ENCODE peak calls at places on chromosomes 5 and 9, in eight cellular contexts. Y is mammary epithelial cell, K is mucosa of descending colon, S is heart right ventricle, P is PC-9, U is pancreas, G is tibial artery, O is psoas muscle. W is an unnamed sample.
A peak's percentile ranks its signal among the peaks of the same experiment; 100 is the strongest.

GRCh38 chr5:170757669-170758068 is 25.9 kb upstream of the GABRP start:
- DNase-seq in U (no peak), Y (no peak), P (no peak), O (no peak), G (no peak), K (no peak), S (no peak), W (no peak)

GRCh38 chr5:124411089-124411488 is 335.4 kb downstream of the ZNF608 start:
- DNase-seq in Y (no peak), P (no peak), O (no peak), K (no peak), S (no peak), U (no peak), G (no peak), W (no peak)

GRCh38 chr9:137194388-137194787 is 5.9 kb downstream of the SSNA1 start:
- DNase-seq in Y (no peak), P (no peak), K (peak; percentile 43), U (peak; percentile 78), S (peak; percentile 77), O (no peak), G (no peak), W (no peak)

GRCh38 chr5:150540615-150541396 is 32.9 kb downstream of the NDST1 start:
- DNase-seq in Y (peak; percentile 93), K (peak; percentile 56), G (peak; percentile 80), O (no peak), P (peak; percentile 63), S (no peak), U (no peak), W (no peak)

GRCh38 chr9:90300901-90301688 is 341.5 kb downstream of the DIRAS2 start:
- DNase-seq in P (peak; percentile 86), K (peak; percentile 40), O (peak; percentile 35), U (no peak), Y (peak; percentile 86), G (no peak), S (no peak), W (peak; percentile 97)

GRCh38 chr5:174204914-174205313 is 159.4 kb downstream of the NSG2 start:
- DNase-seq in P (no peak), G (no peak), U (peak; percentile 69), O (no peak), S (no peak), Y (peak; percentile 1), K (no peak), W (no peak)

GRCh38 chr5:172950176-172950965 is 8.9 kb upstream of the RPL26L1 start:
- DNase-seq in O (no peak), Y (no peak), K (no peak), S (no peak), G (no peak), U (no peak), P (no peak), W (no peak)

GRCh38 chr5:158807-159447 is 32.4 kb upstream of the LRRC14B start:
- DNase-seq in G (no peak), K (no peak), S (no peak), U (no peak), O (no peak), P (no peak), Y (no peak), W (no peak)

GRCh38 chr5:151040211-151040747 is 19.9 kb downstream of the GPX3 start:
- DNase-seq in U (no peak), Y (peak; percentile 82), G (peak; percentile 70), O (peak; percentile 53), K (no peak), P (peak; percentile 63), S (no peak), W (no peak)

GRCh38 chr5:9519537-9519936 is 26.3 kb downstream of the SEMA5A start:
- DNase-seq in K (no peak), P (no peak), Y (no peak), O (peak; percentile 24), G (no peak), S (no peak), U (no peak), W (peak; percentile 43)

GRCh38 chr5:9515451-9515850 is 30.4 kb downstream of the SEMA5A start:
- DNase-seq in U (no peak), K (no peak), G (no peak), S (no peak), Y (no peak), P (no peak), O (no peak), W (no peak)

GRCh38 chr5:9513825-9514224 is 32.0 kb downstream of the SEMA5A start:
- DNase-seq in U (no peak), K (no peak), S (no peak), O (no peak), P (no peak), Y (no peak), G (no peak), W (no peak)

GRCh38 chr5:9514968-9515367 is 30.9 kb downstream of the SEMA5A start:
- DNase-seq in S (no peak), P (no peak), Y (no peak), K (no peak), U (no peak), O (no peak), G (no peak), W (no peak)

DNA sequence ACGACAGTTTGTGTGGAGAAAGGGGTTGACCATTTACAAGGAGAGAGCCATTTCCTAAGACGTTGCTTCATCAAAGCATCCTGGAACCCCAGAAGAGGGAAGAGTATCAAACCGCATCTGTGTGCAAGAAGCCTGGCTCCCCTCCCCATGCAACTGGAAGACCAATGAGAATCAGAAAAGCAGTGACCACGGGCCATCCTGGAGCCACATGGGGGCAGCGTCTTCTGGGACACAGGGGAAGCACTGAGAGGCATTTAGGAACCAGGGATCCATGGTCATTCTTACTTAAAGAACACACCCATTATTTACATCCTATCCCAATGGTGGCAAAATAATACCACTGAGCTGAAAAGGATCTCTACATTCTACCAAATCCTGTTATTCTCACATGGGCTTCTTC is 29.3 kb downstream of the SEMA5A start:
- DNase-seq in G (no peak), K (peak; percentile 23), O (no peak), S (no peak), U (no peak), P (no peak), Y (no peak), W (no peak)
- TF ChIP-seq CTCF in G (no peak), K (no peak), O (peak; percentile 13), S (no peak), U (no peak), P (no peak), Y (no peak), W (no peak)

GRCh38 chr5:123157797-123158528 is 68.9 kb downstream of the PRDM6 start:
- DNase-seq in G (no peak), U (no peak), Y (peak; percentile 51), P (no peak), K (no peak), S (no peak), O (no peak), W (no peak)
- H3K4me3 ChIP-seq in G (no peak overlapping the region), U (no peak overlapping the region), Y (no peak overlapping the region), P (no peak overlapping the region), K (no peak overlapping the region), S (no peak overlapping the region), O (no peak overlapping the region), W (no peak overlapping the region)

GRCh38 chr5:134128648-134128995 is 14.1 kb downstream of the TCF7 start:
- DNase-seq in G (no peak), Y (no peak), S (no peak), K (no peak), O (no peak), P (no peak), U (no peak), W (no peak)

GRCh38 chr5:134129411-134130238 is 15.1 kb downstream of the TCF7 start:
- DNase-seq in G (no peak), O (no peak), P (no peak), U (no peak), Y (no peak), S (no peak), K (no peak), W (no peak)

GRCh38 chr5:134125195-134126015 is 10.9 kb downstream of the TCF7 start:
- DNase-seq in Y (peak; percentile 83), O (peak; percentile 64), S (no peak), P (peak; percentile 77), K (no peak), G (peak; percentile 83), U (peak; percentile 56), W (no peak)

GRCh38 chr5:134127988-134128647 is 13.6 kb downstream of the TCF7 start:
- DNase-seq in S (no peak), G (no peak), P (no peak), K (no peak), Y (no peak), U (no peak), O (no peak), W (no peak)

GRCh38 chr5:134127376-134127861 is 12.9 kb downstream of the TCF7 start:
- DNase-seq in K (no peak), S (peak; percentile 60), U (peak; percentile 66), P (no peak), Y (peak; percentile 77), O (no peak), G (no peak), W (no peak)
- H3K36me3 ChIP-seq in K (no peaks in the 10 kb centered on the region), S (no peaks in the 10 kb centered on the region), U (no peaks in the 10 kb centered on the region), P (no peaks in the 10 kb centered on the region), Y (no peaks in the 10 kb centered on the region), O (no peaks in the 10 kb centered on the region), G (peaks cover 42% of the 10 kb centered on the region), W (no peaks in the 10 kb centered on the region)

GRCh38 chr9:130201399-130201873 is 29.2 kb downstream of the NCS1 start:
- DNase-seq in O (no peak), S (no peak), G (peak; percentile 72), Y (no peak), K (no peak), P (no peak), U (no peak), W (no peak)
- TF ChIP-seq CTCF in O (no peak), S (no peak), G (no peak), Y (no peak), K (no peak), P (no peak), U (no peak), W (no peak)

DNA sequence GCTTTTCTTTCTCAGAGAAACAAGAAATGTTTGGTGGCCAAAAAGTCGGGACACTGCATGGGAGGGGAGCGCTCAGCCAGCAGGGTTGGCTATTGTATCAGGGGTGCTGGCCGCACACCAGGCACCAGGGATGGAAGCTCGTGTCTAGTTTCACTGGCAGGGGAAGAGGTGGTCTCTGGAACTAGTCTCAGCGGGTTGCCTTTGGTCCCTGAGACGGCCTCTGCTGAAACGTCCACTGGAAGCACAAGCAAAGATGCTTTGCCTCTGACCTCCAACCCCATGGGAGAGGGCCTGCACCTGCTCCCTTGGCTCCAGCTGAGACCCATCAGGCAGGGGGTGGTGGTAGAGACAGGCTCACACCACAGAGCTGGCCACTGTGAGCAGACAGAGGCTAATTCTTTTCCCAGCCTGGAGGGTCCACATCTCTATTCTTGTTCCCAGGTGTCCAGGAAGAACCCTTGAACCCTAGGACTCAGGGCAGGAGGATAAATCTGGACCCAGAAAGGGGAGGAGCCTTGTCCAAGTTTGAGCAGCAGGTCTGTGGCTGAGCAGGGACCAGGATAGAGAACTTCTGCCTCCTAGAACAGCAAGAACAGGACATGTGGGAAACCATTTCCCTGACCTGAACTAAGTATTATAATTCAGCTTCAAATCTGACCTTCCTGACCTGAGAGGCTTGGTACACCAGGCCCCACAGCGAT is 102.6 kb downstream of the RGS3 start:
- DNase-seq in P (no peak), U (no peak), Y (no peak), K (no peak), S (no peak), G (peak; percentile 68), O (no peak), W (no peak)
- H3K4me3 ChIP-seq in P (peak overlapping the region; percentile 69), U (peak overlapping the region; percentile 25), Y (peak overlapping the region; percentile 64), K (no peak overlapping the region), S (peak overlapping the region; percentile 52), G (peak overlapping the region; percentile 61), O (no peak overlapping the region), W (peak overlapping the region; percentile 66)

GRCh38 chr9:78239506-78239905 is 3.6 kb downstream of the CEP78 start:
- DNase-seq in G (no peak), O (no peak), U (peak; percentile 54), K (peak; percentile 78), S (no peak), P (no peak), Y (peak; percentile 35), W (no peak)
- H3K36me3 ChIP-seq in G (peaks cover 20% of the 10 kb centered on the region), O (no peaks in the 10 kb centered on the region), U (no peaks in the 10 kb centered on the region), K (no peaks in the 10 kb centered on the region), S (peaks cover 6% of the 10 kb centered on the region), P (peaks cover 12% of the 10 kb centered on the region), Y (peaks cover 15% of the 10 kb centered on the region), W (no peaks in the 10 kb centered on the region)

W was measured in kidney epithelial cell.